ENCODE peak calls at places on chromosomes 16 and 17, in five cellular contexts. One of them, this sample, is unnamed.

GRCh38 chr17:50909765-50910661 is 43.9 kb upstream of the TOB1 start:
- DNase-seq in HEK293T: no peak
- DNase-seq in memory B cell: no peak
- DNase-seq in nucleus accumbens: no peak
- DNase-seq in ELR: no peak
- DNase-seq in this sample: no peak

GRCh38 chr16:19389246-19389645 is 28.4 kb upstream of the TMC5 start:
- DNase-seq in HEK293T: peak
- DNase-seq in memory B cell: peak
- DNase-seq in nucleus accumbens: no peak
- DNase-seq in ELR: peak
- DNase-seq in this sample: peak

GRCh38 chr16:718922-719321 is 2.0 kb upstream of the ANTKMT start:
- DNase-seq in HEK293T: no peak
- DNase-seq in memory B cell: no peak
- DNase-seq in nucleus accumbens: no peak
- DNase-seq in ELR: no peak
- DNase-seq in this sample: no peak

GRCh38 chr16:4358831-4359561 is 7.9 kb upstream of the PAM16 start:
- DNase-seq in HEK293T: peak
- DNase-seq in memory B cell: peak
- DNase-seq in nucleus accumbens: peak
- DNase-seq in ELR: peak
- DNase-seq in this sample: no peak

GRCh38 chr17:80769516-80769915 is 222.1 kb upstream of the CHMP6 start:
- DNase-seq in HEK293T: no peak
- DNase-seq in memory B cell: no peak
- DNase-seq in nucleus accumbens: no peak
- DNase-seq in ELR: no peak
- DNase-seq in this sample: no peak

GRCh38 chr17:6796017-6796886 is 20.2 kb downstream of the FBXO39 start:
- DNase-seq in HEK293T: no peak
- DNase-seq in memory B cell: no peak
- DNase-seq in nucleus accumbens: no peak
- DNase-seq in ELR: no peak
- DNase-seq in this sample: peak

GRCh38 chr16:25689137-25689836 is 2.5 kb upstream of the HS3ST4 start:
- DNase-seq in HEK293T: no peak
- DNase-seq in memory B cell: no peak
- DNase-seq in nucleus accumbens: no peak
- DNase-seq in ELR: no peak
- DNase-seq in this sample: no peak

GRCh38 chr17:80850817-80851216 is 140.8 kb upstream of the CHMP6 start:
- DNase-seq in HEK293T: no peak
- DNase-seq in memory B cell: no peak
- DNase-seq in nucleus accumbens: no peak
- DNase-seq in ELR: peak
- DNase-seq in this sample: no peak

GRCh38 chr17:19513897-19514488 is 19.7 kb upstream of the SLC47A1 start:
- DNase-seq in HEK293T: peak
- DNase-seq in memory B cell: peak
- DNase-seq in nucleus accumbens: peak
- DNase-seq in ELR: peak
- DNase-seq in this sample: peak

GRCh38 chr17:14738652-14738988 is 437.7 kb downstream of the HS3ST3B1 start:
- DNase-seq in HEK293T: no peak
- DNase-seq in memory B cell: no peak
- DNase-seq in nucleus accumbens: no peak
- DNase-seq in ELR: no peak
- DNase-seq in this sample: no peak